ENCODE peak calls at places on chromosomes 2 and 18, in seven cellular contexts. D is K562, Q is stomach, N is suprapubic skin, E is GM12878, H is HepG2, S is upper lobe of left lung. T is an unnamed sample.

GRCh38 chr2:104769096-104769495 is 84.8 kb upstream of the POU3F3 start:
- DNase-seq in D (no peak), Q (no peak), N (no peak), E (no peak), H (no peak), S (no peak), T (no peak)

GRCh38 chr18:61731693-61732376 is 161.0 kb downstream of the RNF152 start:
- DNase-seq in D (no peak), Q (no peak), N (no peak), E (no peak), H (no peak), S (no peak), T (no peak)

GRCh38 chr2:76640905-76641304 is 881.3 kb downstream of the LRRTM4 start:
- DNase-seq in D (no peak), Q (no peak), N (no peak), E (no peak), H (no peak), S (no peak), T (no peak)

GRCh38 chr2:241033346-241033987 is 35.0 kb downstream of the SNED1 start:
- DNase-seq in D (no peak), Q (no peak), N (no peak), E (no peak), H (no peak), S (no peak), T (no peak)

GRCh38 chr2:238117199-238118154 is 17.3 kb downstream of the ESPNL start:
- DNase-seq in D (no peak), Q (no peak), N (no peak), E (no peak), H (no peak), S (no peak), T (no peak)

GRCh38 chr18:49277395-49278036 is 182.9 kb downstream of the DYM start:
- DNase-seq in D (no peak), Q (no peak), N (no peak), E (no peak), H (no peak), S (no peak), T (no peak)

GRCh38 chr2:240105982-240106381 is 30.1 kb downstream of the COPS9 start:
- DNase-seq in D (no peak), Q (no peak), N (no peak), E (no peak), H (no peak), S (no peak), T (no peak)

GRCh38 chr18:51340332-51340731 is 142.9 kb upstream of the MEX3C start:
- DNase-seq in D (no peak), Q (no peak), N (no peak), E (no peak), H (no peak), S (no peak), T (no peak)

GRCh38 chr18:27017901-27018500 is 152.5 kb upstream of the AQP4 start:
- DNase-seq in D (peak; percentile 7), Q (no peak), N (no peak), E (no peak), H (peak; percentile 19), S (no peak), T (no peak)

GRCh38 chr2:56474412-56475158 is 290.8 kb downstream of the CCDC85A start:
- DNase-seq in D (no peak), Q (no peak), N (no peak), E (no peak), H (no peak), S (no peak), T (no peak)

GRCh38 chr2:187875836-187876235 is 321.6 kb upstream of the TFPI start:
- DNase-seq in D (no peak), Q (no peak), N (no peak), E (no peak), H (no peak), S (no peak), T (no peak)

GRCh38 chr2:46984642-46985476 is 69.3 kb upstream of the MCFD2 start:
- DNase-seq in D (peak; percentile 50), Q (no peak), N (peak; percentile 89), E (peak; percentile 79), H (no peak), S (peak; percentile 90), T (peak; percentile 56)

GRCh38 chr18:80009661-80010550 is 21.5 kb upstream of the TXNL4A start:
- DNase-seq in D (peak; percentile 61), Q (peak; percentile 28), N (no peak), E (no peak), H (no peak), S (peak; percentile 29), T (peak; percentile 62)

GRCh38 chr2:106038598-106039375 is 155.3 kb downstream of the UXS1 start:
- DNase-seq in D (no peak), Q (no peak), N (no peak), E (no peak), H (no peak), S (no peak), T (no peak)

GRCh38 chr2:17148298-17149228 is 369.7 kb downstream of the RAD51AP2 start:
- DNase-seq in D (peak; percentile 68), Q (peak; percentile 35), N (no peak), E (no peak), H (peak; percentile 10), S (no peak), T (no peak)

GRCh38 chr2:42046819-42047487 is 868 bp upstream of the PKDCC start:
- DNase-seq in D (peak; percentile 21), Q (no peak), N (no peak), E (no peak), H (peak; percentile 58), S (no peak), T (no peak)

GRCh38 chr2:191302459-191303155 is 57.4 kb downstream of the MYO1B start:
- DNase-seq in D (peak; percentile 6), Q (no peak), N (no peak), E (no peak), H (peak; percentile 58), S (no peak), T (no peak)

GRCh38 chr2:27572998-27573429 is 9.8 kb upstream of the ZNF512 start:
- DNase-seq in D (no peak), Q (no peak), N (no peak), E (no peak), H (no peak), S (no peak), T (no peak)

GRCh38 chr2:177314194-177314593 is 49.7 kb upstream of the NFE2L2 start:
- DNase-seq in D (no peak), Q (no peak), N (no peak), E (no peak), H (no peak), S (no peak), T (no peak)

DNA sequence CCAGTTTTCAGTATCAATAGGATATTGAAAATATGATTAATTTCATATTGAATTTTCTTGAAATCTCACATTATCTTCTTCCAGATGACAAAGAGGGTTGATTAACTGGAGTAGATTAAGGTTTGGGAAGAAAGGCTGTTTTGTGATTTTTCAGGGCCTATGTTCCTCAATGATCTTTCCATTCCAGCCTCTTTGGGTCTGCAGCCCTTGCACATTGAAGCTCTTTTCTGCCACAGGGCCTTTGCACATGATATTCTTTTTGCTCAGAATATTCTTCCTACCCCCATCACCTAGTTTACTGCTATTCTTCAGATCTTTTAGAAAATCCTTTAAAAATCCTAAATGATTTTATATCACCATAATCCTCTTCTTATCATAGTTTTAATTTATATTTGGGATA is 449.6 kb downstream of the PLCL1 start:
- DNase-seq in D (no peak), Q (no peak), N (no peak), E (no peak), H (no peak), S (no peak), T (no peak)
- H3K4me1 ChIP-seq in D (no peaks in the 10 kb centered on the region), Q (no peaks in the 10 kb centered on the region), N (no peaks in the 10 kb centered on the region), E (no peaks in the 10 kb centered on the region), H (no peaks in the 10 kb centered on the region), S (no peaks in the 10 kb centered on the region), T (no peaks in the 10 kb centered on the region)

DNA sequence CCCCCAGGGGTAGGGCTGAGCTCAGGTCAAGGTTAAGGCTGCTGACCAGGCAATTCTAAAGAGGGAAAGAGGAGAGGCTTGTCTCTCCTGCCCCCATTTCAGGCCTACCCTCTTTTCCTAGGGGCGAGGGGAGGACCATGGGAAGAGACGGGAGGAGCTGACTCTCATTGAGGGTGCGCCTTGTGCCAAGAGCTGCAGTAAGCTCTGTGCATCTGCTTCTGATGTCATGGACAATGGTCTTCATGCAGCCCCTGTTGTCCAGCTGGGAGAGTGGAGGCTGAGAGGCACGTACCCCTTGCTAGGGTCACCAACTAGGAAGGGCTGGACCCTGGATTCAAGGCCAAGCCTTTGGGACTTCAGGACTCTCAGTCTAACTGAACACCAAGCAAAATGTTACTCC is 45.2 kb downstream of the PTGR3 start:
- DNase-seq in D (no peak), Q (no peak), N (no peak), E (no peak), H (no peak), S (no peak), T (no peak)
- TF ChIP-seq EP300 in D (no peak), Q (no peak), N (no peak), E (no peak), H (no peak), S (no peak), T (no peak)

DNA sequence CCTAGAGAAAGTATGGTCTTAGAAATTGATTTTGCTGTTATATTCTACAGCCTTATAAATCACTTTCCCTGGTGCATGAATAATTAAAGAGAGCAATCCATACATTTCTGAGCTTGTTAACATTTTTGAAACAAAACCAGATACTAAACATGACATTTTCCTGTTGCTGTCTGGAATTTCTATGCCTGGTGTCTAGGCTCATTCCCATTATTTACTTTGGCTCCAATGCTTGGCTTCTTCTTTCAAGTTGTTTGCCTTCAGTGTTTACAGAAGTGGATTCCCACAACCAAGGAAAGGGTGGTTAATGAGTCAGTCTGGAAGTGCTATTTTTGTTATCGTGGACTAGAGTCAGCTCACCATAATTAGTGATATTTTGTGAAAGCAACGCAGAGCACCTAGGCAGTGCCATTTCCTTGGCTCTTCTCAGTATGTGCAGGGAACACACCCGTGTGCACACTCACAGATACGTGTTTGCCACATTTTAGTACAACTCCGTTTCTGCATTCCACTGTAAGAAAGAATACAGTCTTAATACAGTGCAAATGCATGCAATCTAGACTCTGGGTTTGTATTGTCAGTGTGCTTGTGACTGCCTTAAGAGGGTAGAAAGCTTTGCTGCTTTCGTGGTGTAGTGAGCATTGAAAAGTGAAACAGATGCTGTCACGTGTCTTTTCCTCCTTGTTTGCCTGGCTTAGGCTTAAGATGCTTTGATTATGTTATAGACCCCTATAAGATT is 185.0 kb upstream of the RASGRP3 start:
- DNase-seq in D (no peak), Q (no peak), N (no peak), E (no peak), H (peak; percentile 52), S (no peak), T (no peak)
- TF ChIP-seq POLR2AphosphoS5 in D (no peak), Q (peak; percentile 86), N (no peak), E (no peak), H (no peak), S (no peak), T (peak; percentile 71)

GRCh38 chr18:23852236-23853045 is 162.1 kb upstream of the TTC39C start:
- DNase-seq in D (no peak), Q (no peak), N (no peak), E (no peak), H (no peak), S (no peak), T (no peak)
- H3K4me1 ChIP-seq in D (no peaks in the 10 kb centered on the region), Q (peaks cover 4% of the 10 kb centered on the region), N (peaks cover 8% of the 10 kb centered on the region), E (peaks cover 5% of the 10 kb centered on the region), H (peaks cover 18% of the 10 kb centered on the region), S (peaks cover 3% of the 10 kb centered on the region), T (no peaks in the 10 kb centered on the region)

GRCh38 chr2:153156743-153157142 is 321.8 kb downstream of the RPRM start:
- DNase-seq in D (no peak), Q (no peak), N (no peak), E (no peak), H (no peak), S (no peak), T (no peak)
- TF ChIP-seq EP300 in D (no peak), Q (no peak), N (no peak), E (no peak), H (no peak), S (no peak), T (no peak)